ENCODE peak calls at places on chromosome 10, in nine cellular contexts. One of them, this sample, is unnamed.
A peak's percentile ranks its signal among the peaks of the same experiment; 100 is the strongest.

GRCh38 chr10:95341716-95342130 is 50.9 kb upstream of the PDLIM1 start:
- DNase-seq in dorsolateral prefrontal cortex: no peak
- DNase-seq in lower leg skin: no peak
- DNase-seq in lung: no peak
- DNase-seq in heart left ventricle: no peak
- DNase-seq in heart right ventricle: no peak
- DNase-seq in mammary epithelial cell: no peak
- DNase-seq in PC-9: no peak
- DNase-seq in tibial nerve: no peak
- DNase-seq in this sample: no peak

GRCh38 chr10:75718996-75719395 is 287.6 kb downstream of the LRMDA start:
- DNase-seq in dorsolateral prefrontal cortex: no peak
- DNase-seq in lower leg skin: no peak
- DNase-seq in lung: no peak
- DNase-seq in heart left ventricle: no peak
- DNase-seq in heart right ventricle: no peak
- DNase-seq in mammary epithelial cell: no peak
- DNase-seq in PC-9: no peak
- DNase-seq in tibial nerve: no peak
- DNase-seq in this sample: no peak

GRCh38 chr10:97025613-97026242 is 160.0 kb downstream of the SLIT1 start:
- DNase-seq in dorsolateral prefrontal cortex: peak; percentile 47
- DNase-seq in lower leg skin: no peak
- DNase-seq in lung: peak; percentile 61
- DNase-seq in heart left ventricle: peak; percentile 49
- DNase-seq in heart right ventricle: peak; percentile 37
- DNase-seq in mammary epithelial cell: peak; percentile 20
- DNase-seq in PC-9: no peak
- DNase-seq in tibial nerve: peak; percentile 59
- DNase-seq in this sample: no peak

GRCh38 chr10:31622993-31623392 is 304.0 kb downstream of the ZEB1 start:
- DNase-seq in dorsolateral prefrontal cortex: no peak
- DNase-seq in lower leg skin: no peak
- DNase-seq in lung: no peak
- DNase-seq in heart left ventricle: no peak
- DNase-seq in heart right ventricle: no peak
- DNase-seq in mammary epithelial cell: no peak
- DNase-seq in PC-9: no peak
- DNase-seq in tibial nerve: peak; percentile 59
- DNase-seq in this sample: peak; percentile 51

GRCh38 chr10:74027702-74028101 is 29.8 kb downstream of the VCL start:
- DNase-seq in dorsolateral prefrontal cortex: no peak
- DNase-seq in lower leg skin: no peak
- DNase-seq in lung: no peak
- DNase-seq in heart left ventricle: no peak
- DNase-seq in heart right ventricle: no peak
- DNase-seq in mammary epithelial cell: no peak
- DNase-seq in PC-9: no peak
- DNase-seq in tibial nerve: no peak
- DNase-seq in this sample: no peak

GRCh38 chr10:29648983-29649268 is 14.2 kb upstream of the SVIL start:
- DNase-seq in dorsolateral prefrontal cortex: no peak
- DNase-seq in lower leg skin: no peak
- DNase-seq in lung: no peak
- DNase-seq in heart left ventricle: no peak
- DNase-seq in heart right ventricle: no peak
- DNase-seq in mammary epithelial cell: no peak
- DNase-seq in PC-9: no peak
- DNase-seq in tibial nerve: no peak
- DNase-seq in this sample: no peak

GRCh38 chr10:73625004-73625883 is 16.0 kb downstream of the MYOZ1 start:
- DNase-seq in dorsolateral prefrontal cortex: peak; percentile 31
- DNase-seq in lower leg skin: no peak
- DNase-seq in lung: no peak
- DNase-seq in heart left ventricle: no peak
- DNase-seq in heart right ventricle: no peak
- DNase-seq in mammary epithelial cell: peak; percentile 52
- DNase-seq in PC-9: peak; percentile 53
- DNase-seq in tibial nerve: no peak
- DNase-seq in this sample: no peak

GRCh38 chr10:57898231-57898630 is 369.5 kb downstream of the IPMK start:
- DNase-seq in dorsolateral prefrontal cortex: no peak
- DNase-seq in lower leg skin: no peak
- DNase-seq in lung: no peak
- DNase-seq in heart left ventricle: no peak
- DNase-seq in heart right ventricle: no peak
- DNase-seq in mammary epithelial cell: peak; percentile 11
- DNase-seq in PC-9: peak; percentile 50
- DNase-seq in tibial nerve: no peak
- DNase-seq in this sample: no peak

GRCh38 chr10:57867226-57867625 is 400.5 kb downstream of the IPMK start:
- DNase-seq in dorsolateral prefrontal cortex: no peak
- DNase-seq in lower leg skin: no peak
- DNase-seq in lung: no peak
- DNase-seq in heart left ventricle: no peak
- DNase-seq in heart right ventricle: no peak
- DNase-seq in mammary epithelial cell: peak; percentile 45
- DNase-seq in PC-9: no peak
- DNase-seq in tibial nerve: no peak
- DNase-seq in this sample: peak; percentile 24

GRCh38 chr10:34954142-34954541 is 136.0 kb downstream of the CUL2 start:
- DNase-seq in dorsolateral prefrontal cortex: no peak
- DNase-seq in lower leg skin: peak; percentile 93
- DNase-seq in lung: peak; percentile 94
- DNase-seq in heart left ventricle: no peak
- DNase-seq in heart right ventricle: no peak
- DNase-seq in mammary epithelial cell: peak; percentile 81
- DNase-seq in PC-9: peak; percentile 91
- DNase-seq in tibial nerve: no peak
- DNase-seq in this sample: no peak

DNA sequence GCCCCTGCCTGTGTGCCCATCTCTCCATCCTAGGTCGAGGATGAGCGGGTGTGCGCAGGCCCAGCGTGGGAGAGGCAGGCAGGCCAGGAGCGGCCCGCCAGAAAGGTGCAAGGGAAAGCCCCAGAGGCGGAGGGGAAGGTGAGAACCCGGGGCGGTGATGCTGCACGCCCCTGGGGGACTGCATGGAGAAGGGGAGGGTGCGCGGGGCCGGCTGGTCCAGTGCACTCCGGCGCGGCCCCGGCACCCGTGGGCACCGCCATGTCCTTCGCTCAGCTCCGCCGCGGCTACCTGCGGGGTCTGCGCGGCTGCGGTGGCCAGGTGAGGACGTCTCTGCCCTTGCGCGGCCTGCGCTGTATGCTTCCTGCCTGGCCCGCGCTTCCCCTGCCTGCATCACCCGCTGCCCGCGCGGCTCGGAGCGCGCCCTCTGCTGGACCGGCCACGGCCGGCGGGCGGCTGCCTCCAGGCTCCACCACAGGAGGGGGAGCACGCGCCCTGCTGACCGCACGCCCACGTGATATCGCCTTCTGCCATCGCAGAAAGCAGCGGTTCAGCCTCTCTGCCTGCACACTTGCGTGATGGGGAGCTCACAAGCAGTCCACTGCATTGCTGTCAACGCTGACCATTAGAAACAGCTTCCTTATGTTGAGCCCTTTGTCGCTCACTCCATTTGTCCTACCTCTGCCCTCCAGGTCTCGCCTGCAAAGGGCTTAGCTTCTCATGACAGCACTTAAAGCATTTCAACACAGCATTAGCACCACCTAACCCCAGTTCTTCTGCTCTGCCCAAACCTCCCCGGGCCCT is 73.9 kb downstream of the CXCL12 start:
- DNase-seq in dorsolateral prefrontal cortex: peak; percentile 83
- DNase-seq in lower leg skin: peak; percentile 96
- DNase-seq in lung: peak; percentile 76
- DNase-seq in heart left ventricle: peak; percentile 93
- DNase-seq in heart right ventricle: peak; percentile 87
- DNase-seq in mammary epithelial cell: peak; percentile 11
- DNase-seq in PC-9: peak; percentile 20
- DNase-seq in tibial nerve: peak; percentile 81
- DNase-seq in this sample: no peak
- TF ChIP-seq CTCF in dorsolateral prefrontal cortex: peak; percentile 94
- TF ChIP-seq CTCF in lower leg skin: no peak
- TF ChIP-seq CTCF in lung: peak; percentile 88
- TF ChIP-seq CTCF in heart left ventricle: peak; percentile 98
- TF ChIP-seq CTCF in heart right ventricle: peak; percentile 99
- TF ChIP-seq CTCF in mammary epithelial cell: no peak
- TF ChIP-seq CTCF in PC-9: no peak
- TF ChIP-seq CTCF in tibial nerve: peak; percentile 97
- TF ChIP-seq CTCF in this sample: peak; percentile 80

DNA sequence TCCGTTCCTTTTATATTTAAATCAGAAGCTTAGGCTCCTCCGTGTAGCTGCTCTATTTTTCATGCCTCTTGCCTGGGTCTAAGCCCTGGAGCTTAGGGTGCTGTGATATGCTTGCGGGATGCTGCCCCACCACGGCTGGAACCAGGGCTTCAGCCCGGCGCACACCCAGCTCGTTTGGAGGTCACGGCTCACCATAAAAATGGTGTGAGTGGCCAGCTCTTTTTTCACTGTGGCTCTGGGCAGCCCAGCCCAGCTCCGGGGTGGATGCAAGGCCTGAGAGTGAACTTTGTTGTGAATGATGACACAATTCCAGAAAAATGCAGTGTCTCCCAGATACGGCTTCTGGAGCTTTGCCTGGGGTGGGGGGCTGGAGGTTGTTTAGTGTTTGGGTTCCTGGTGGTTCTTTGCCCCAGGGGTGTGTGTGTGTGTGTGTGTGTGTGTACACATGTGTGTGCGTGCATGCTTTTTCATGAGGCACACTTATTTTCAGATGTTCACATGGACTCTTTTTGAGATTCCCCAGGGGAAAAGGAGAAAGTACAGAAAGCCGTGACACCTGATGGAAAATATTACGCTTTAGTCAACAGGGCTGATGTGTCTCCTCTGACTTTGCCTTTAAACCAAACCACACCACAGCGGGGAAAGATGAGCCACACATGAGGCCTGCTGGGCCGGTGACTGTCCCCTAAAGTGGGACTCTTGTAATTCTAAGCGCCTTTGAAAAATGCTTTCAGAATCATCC is 46.2 kb downstream of the GRK5 start:
- DNase-seq in dorsolateral prefrontal cortex: no peak
- DNase-seq in lower leg skin: peak; percentile 92
- DNase-seq in lung: peak; percentile 51
- DNase-seq in heart left ventricle: peak; percentile 83
- DNase-seq in heart right ventricle: peak; percentile 73
- DNase-seq in mammary epithelial cell: peak; percentile 69
- DNase-seq in PC-9: peak; percentile 73
- DNase-seq in tibial nerve: peak; percentile 79
- DNase-seq in this sample: peak; percentile 93
- H3K4me3 ChIP-seq in dorsolateral prefrontal cortex: no peak overlapping the region
- H3K4me3 ChIP-seq in lower leg skin: no peak overlapping the region
- H3K4me3 ChIP-seq in lung: no peak overlapping the region
- H3K4me3 ChIP-seq in heart left ventricle: peak overlapping the region; percentile 19
- H3K4me3 ChIP-seq in heart right ventricle: no peak overlapping the region
- H3K4me3 ChIP-seq in mammary epithelial cell: no peak overlapping the region
- H3K4me3 ChIP-seq in PC-9: peak overlapping the region; percentile 24
- H3K4me3 ChIP-seq in tibial nerve: no peak overlapping the region
- H3K4me3 ChIP-seq in this sample: no peak overlapping the region

GRCh38 chr10:72220637-72221036 is 4.6 kb upstream of the ASCC1 start:
- DNase-seq in dorsolateral prefrontal cortex: no peak
- DNase-seq in lower leg skin: no peak
- DNase-seq in lung: no peak
- DNase-seq in heart left ventricle: no peak
- DNase-seq in heart right ventricle: no peak
- DNase-seq in mammary epithelial cell: no peak
- DNase-seq in PC-9: no peak
- DNase-seq in tibial nerve: no peak
- DNase-seq in this sample: no peak
- TF ChIP-seq CTCF in dorsolateral prefrontal cortex: no peak
- TF ChIP-seq CTCF in lower leg skin: no peak
- TF ChIP-seq CTCF in lung: no peak
- TF ChIP-seq CTCF in heart left ventricle: no peak
- TF ChIP-seq CTCF in heart right ventricle: no peak
- TF ChIP-seq CTCF in mammary epithelial cell: no peak
- TF ChIP-seq CTCF in PC-9: no peak
- TF ChIP-seq CTCF in tibial nerve: no peak
- TF ChIP-seq CTCF in this sample: no peak

DNA sequence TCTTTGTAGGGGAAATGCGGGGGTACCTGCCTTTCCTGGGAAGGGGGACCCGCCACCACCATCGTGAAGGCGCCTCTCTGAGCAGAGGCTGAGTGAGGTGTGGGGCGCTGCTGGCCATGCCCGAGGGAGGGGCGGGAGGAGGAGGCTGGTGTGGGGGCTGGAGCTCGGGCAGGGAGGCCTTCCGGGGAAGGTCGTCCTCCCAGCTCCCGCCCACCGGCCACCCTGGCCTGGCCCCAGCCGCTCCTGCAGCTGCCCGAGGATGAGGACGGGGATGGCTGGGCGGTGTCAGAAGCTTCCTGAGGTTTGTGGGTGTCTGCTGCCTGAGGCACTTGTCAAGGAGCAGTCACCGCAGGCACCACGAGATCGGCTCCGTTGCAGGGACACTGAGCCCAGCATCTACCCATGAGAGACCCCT is 11.4 kb downstream of the PWWP2B start:
- DNase-seq in dorsolateral prefrontal cortex: no peak
- DNase-seq in lower leg skin: no peak
- DNase-seq in lung: no peak
- DNase-seq in heart left ventricle: no peak
- DNase-seq in heart right ventricle: no peak
- DNase-seq in mammary epithelial cell: peak; percentile 25
- DNase-seq in PC-9: peak; percentile 84
- DNase-seq in tibial nerve: no peak
- DNase-seq in this sample: no peak
- H3K4me3 ChIP-seq in dorsolateral prefrontal cortex: no peak overlapping the region
- H3K4me3 ChIP-seq in lower leg skin: no peak overlapping the region
- H3K4me3 ChIP-seq in lung: no peak overlapping the region
- H3K4me3 ChIP-seq in heart left ventricle: no peak overlapping the region
- H3K4me3 ChIP-seq in heart right ventricle: no peak overlapping the region
- H3K4me3 ChIP-seq in mammary epithelial cell: peak overlapping the region; percentile 21
- H3K4me3 ChIP-seq in PC-9: peak overlapping the region; percentile 56
- H3K4me3 ChIP-seq in tibial nerve: peak overlapping the region; percentile 16
- H3K4me3 ChIP-seq in this sample: no peak overlapping the region

This sample was measured in astrocyte of the cerebellum.